ENCODE peak calls at places on chromosome 11, in nine cellular contexts. One of them, this sample, is unnamed.

GRCh38 chr11:68685656-68686380 is 1.5 kb downstream of the GAL start:
- DNase-seq in DMS79: no peak
- DNase-seq in NCI-H226: no peak
- DNase-seq in Kasumi-1: no peak
- DNase-seq in RWPE1: no peak
- DNase-seq in stomach: no peak
- DNase-seq in stimulated activated CD8-positive, alpha-beta memory T cell treated with anti-CD3 and anti-CD28 coated beads, Interleukin-15, amount 100 ng/mL, for 24 hours: no peak
- DNase-seq in HCEC 1CT: no peak
- DNase-seq in T-helper 1 cell: no peak
- DNase-seq in this sample: no peak

GRCh38 chr11:47723041-47723440 is 7.9 kb upstream of the AGBL2 start:
- DNase-seq in DMS79: no peak
- DNase-seq in NCI-H226: no peak
- DNase-seq in Kasumi-1: no peak
- DNase-seq in RWPE1: no peak
- DNase-seq in stomach: no peak
- DNase-seq in stimulated activated CD8-positive, alpha-beta memory T cell treated with anti-CD3 and anti-CD28 coated beads, Interleukin-15, amount 100 ng/mL, for 24 hours: no peak
- DNase-seq in HCEC 1CT: no peak
- DNase-seq in T-helper 1 cell: no peak
- DNase-seq in this sample: no peak

GRCh38 chr11:78265326-78265725 is 76.6 kb downstream of the USP35 start:
- DNase-seq in DMS79: no peak
- DNase-seq in NCI-H226: no peak
- DNase-seq in Kasumi-1: no peak
- DNase-seq in RWPE1: no peak
- DNase-seq in stomach: no peak
- DNase-seq in stimulated activated CD8-positive, alpha-beta memory T cell treated with anti-CD3 and anti-CD28 coated beads, Interleukin-15, amount 100 ng/mL, for 24 hours: no peak
- DNase-seq in HCEC 1CT: no peak
- DNase-seq in T-helper 1 cell: no peak
- DNase-seq in this sample: no peak

GRCh38 chr11:15663778-15664218 is 549.1 kb downstream of the INSC start:
- DNase-seq in DMS79: peak; percentile 98
- DNase-seq in NCI-H226: no peak
- DNase-seq in Kasumi-1: no peak
- DNase-seq in RWPE1: no peak
- DNase-seq in stomach: no peak
- DNase-seq in stimulated activated CD8-positive, alpha-beta memory T cell treated with anti-CD3 and anti-CD28 coated beads, Interleukin-15, amount 100 ng/mL, for 24 hours: no peak
- DNase-seq in HCEC 1CT: no peak
- DNase-seq in T-helper 1 cell: no peak
- DNase-seq in this sample: no peak

GRCh38 chr11:30429550-30429949 is 106.6 kb downstream of the ARL14EP start:
- DNase-seq in DMS79: no peak
- DNase-seq in NCI-H226: no peak
- DNase-seq in Kasumi-1: no peak
- DNase-seq in RWPE1: no peak
- DNase-seq in stomach: no peak
- DNase-seq in stimulated activated CD8-positive, alpha-beta memory T cell treated with anti-CD3 and anti-CD28 coated beads, Interleukin-15, amount 100 ng/mL, for 24 hours: no peak
- DNase-seq in HCEC 1CT: no peak
- DNase-seq in T-helper 1 cell: no peak
- DNase-seq in this sample: no peak

GRCh38 chr11:29962243-29962642 is 54.6 kb downstream of the KCNA4 start:
- DNase-seq in DMS79: no peak
- DNase-seq in NCI-H226: no peak
- DNase-seq in Kasumi-1: no peak
- DNase-seq in RWPE1: no peak
- DNase-seq in stomach: no peak
- DNase-seq in stimulated activated CD8-positive, alpha-beta memory T cell treated with anti-CD3 and anti-CD28 coated beads, Interleukin-15, amount 100 ng/mL, for 24 hours: no peak
- DNase-seq in HCEC 1CT: no peak
- DNase-seq in T-helper 1 cell: no peak
- DNase-seq in this sample: no peak

GRCh38 chr11:57530215-57530595 is 349 bp downstream of the TIMM10 start:
- DNase-seq in DMS79: no peak
- DNase-seq in NCI-H226: no peak
- DNase-seq in Kasumi-1: no peak
- DNase-seq in RWPE1: no peak
- DNase-seq in stomach: no peak
- DNase-seq in stimulated activated CD8-positive, alpha-beta memory T cell treated with anti-CD3 and anti-CD28 coated beads, Interleukin-15, amount 100 ng/mL, for 24 hours: no peak
- DNase-seq in HCEC 1CT: no peak
- DNase-seq in T-helper 1 cell: no peak
- DNase-seq in this sample: no peak

GRCh38 chr11:93225642-93226041 is 27.9 kb upstream of the SLC36A4 start:
- DNase-seq in DMS79: peak; percentile 90
- DNase-seq in NCI-H226: no peak
- DNase-seq in Kasumi-1: peak; percentile 41
- DNase-seq in RWPE1: peak; percentile 8
- DNase-seq in stomach: no peak
- DNase-seq in stimulated activated CD8-positive, alpha-beta memory T cell treated with anti-CD3 and anti-CD28 coated beads, Interleukin-15, amount 100 ng/mL, for 24 hours: no peak
- DNase-seq in HCEC 1CT: peak; percentile 30
- DNase-seq in T-helper 1 cell: no peak
- DNase-seq in this sample: no peak

GRCh38 chr11:603154-603553 is 12.6 kb downstream of the IRF7 start:
- DNase-seq in DMS79: no peak
- DNase-seq in NCI-H226: no peak
- DNase-seq in Kasumi-1: no peak
- DNase-seq in RWPE1: no peak
- DNase-seq in stomach: no peak
- DNase-seq in stimulated activated CD8-positive, alpha-beta memory T cell treated with anti-CD3 and anti-CD28 coated beads, Interleukin-15, amount 100 ng/mL, for 24 hours: no peak
- DNase-seq in HCEC 1CT: no peak
- DNase-seq in T-helper 1 cell: no peak
- DNase-seq in this sample: no peak

GRCh38 chr11:28010001-28010400 is 98.0 kb downstream of the KIF18A start:
- DNase-seq in DMS79: no peak
- DNase-seq in NCI-H226: no peak
- DNase-seq in Kasumi-1: no peak
- DNase-seq in RWPE1: no peak
- DNase-seq in stomach: no peak
- DNase-seq in stimulated activated CD8-positive, alpha-beta memory T cell treated with anti-CD3 and anti-CD28 coated beads, Interleukin-15, amount 100 ng/mL, for 24 hours: no peak
- DNase-seq in HCEC 1CT: no peak
- DNase-seq in T-helper 1 cell: no peak
- DNase-seq in this sample: no peak

GRCh38 chr11:115653076-115653475 is 148.9 kb upstream of the CADM1 start:
- DNase-seq in DMS79: no peak
- DNase-seq in NCI-H226: no peak
- DNase-seq in Kasumi-1: no peak
- DNase-seq in RWPE1: no peak
- DNase-seq in stomach: no peak
- DNase-seq in stimulated activated CD8-positive, alpha-beta memory T cell treated with anti-CD3 and anti-CD28 coated beads, Interleukin-15, amount 100 ng/mL, for 24 hours: no peak
- DNase-seq in HCEC 1CT: no peak
- DNase-seq in T-helper 1 cell: no peak
- DNase-seq in this sample: no peak

GRCh38 chr11:46513934-46514342 is 79.9 kb downstream of the AMBRA1 start:
- DNase-seq in DMS79: peak; percentile 76
- DNase-seq in NCI-H226: peak; percentile 32
- DNase-seq in Kasumi-1: peak; percentile 43
- DNase-seq in RWPE1: peak; percentile 79
- DNase-seq in stomach: peak; percentile 52
- DNase-seq in stimulated activated CD8-positive, alpha-beta memory T cell treated with anti-CD3 and anti-CD28 coated beads, Interleukin-15, amount 100 ng/mL, for 24 hours: no peak
- DNase-seq in HCEC 1CT: no peak
- DNase-seq in T-helper 1 cell: no peak
- DNase-seq in this sample: peak; percentile 39

GRCh38 chr11:27280131-27280530 is 82.9 kb downstream of the CCDC34 start:
- DNase-seq in DMS79: no peak
- DNase-seq in NCI-H226: no peak
- DNase-seq in Kasumi-1: no peak
- DNase-seq in RWPE1: no peak
- DNase-seq in stomach: no peak
- DNase-seq in stimulated activated CD8-positive, alpha-beta memory T cell treated with anti-CD3 and anti-CD28 coated beads, Interleukin-15, amount 100 ng/mL, for 24 hours: no peak
- DNase-seq in HCEC 1CT: no peak
- DNase-seq in T-helper 1 cell: no peak
- DNase-seq in this sample: no peak

GRCh38 chr11:69292221-69292648 is 1.7 kb upstream of the MYEOV start:
- DNase-seq in DMS79: no peak
- DNase-seq in NCI-H226: no peak
- DNase-seq in Kasumi-1: no peak
- DNase-seq in RWPE1: no peak
- DNase-seq in stomach: no peak
- DNase-seq in stimulated activated CD8-positive, alpha-beta memory T cell treated with anti-CD3 and anti-CD28 coated beads, Interleukin-15, amount 100 ng/mL, for 24 hours: peak; percentile 33
- DNase-seq in HCEC 1CT: no peak
- DNase-seq in T-helper 1 cell: peak; percentile 30
- DNase-seq in this sample: no peak

GRCh38 chr11:16857186-16857585 is 118.7 kb downstream of the C11orf58 start:
- DNase-seq in DMS79: no peak
- DNase-seq in NCI-H226: no peak
- DNase-seq in Kasumi-1: no peak
- DNase-seq in RWPE1: no peak
- DNase-seq in stomach: no peak
- DNase-seq in stimulated activated CD8-positive, alpha-beta memory T cell treated with anti-CD3 and anti-CD28 coated beads, Interleukin-15, amount 100 ng/mL, for 24 hours: no peak
- DNase-seq in HCEC 1CT: no peak
- DNase-seq in T-helper 1 cell: no peak
- DNase-seq in this sample: no peak

GRCh38 chr11:69511358-69512015 is 30.0 kb downstream of the LINC01488 start:
- DNase-seq in DMS79: no peak
- DNase-seq in NCI-H226: no peak
- DNase-seq in Kasumi-1: no peak
- DNase-seq in RWPE1: no peak
- DNase-seq in stomach: no peak
- DNase-seq in stimulated activated CD8-positive, alpha-beta memory T cell treated with anti-CD3 and anti-CD28 coated beads, Interleukin-15, amount 100 ng/mL, for 24 hours: no peak
- DNase-seq in HCEC 1CT: no peak
- DNase-seq in T-helper 1 cell: no peak
- DNase-seq in this sample: no peak

GRCh38 chr11:94849836-94850235 is 81.7 kb downstream of the AMOTL1 start:
- DNase-seq in DMS79: no peak
- DNase-seq in NCI-H226: no peak
- DNase-seq in Kasumi-1: no peak
- DNase-seq in RWPE1: no peak
- DNase-seq in stomach: no peak
- DNase-seq in stimulated activated CD8-positive, alpha-beta memory T cell treated with anti-CD3 and anti-CD28 coated beads, Interleukin-15, amount 100 ng/mL, for 24 hours: no peak
- DNase-seq in HCEC 1CT: no peak
- DNase-seq in T-helper 1 cell: no peak
- DNase-seq in this sample: no peak

This sample was measured in mesothelial cell of epicardium.